ENCODE peak calls at places on chromosomes 7 and 10, in six cellular contexts. P, E, B, O, M and S are unnamed samples.

GRCh38 chr10:132078746-132079345 is 13.1 kb downstream of the JAKMIP3 start:
- DNase-seq in P (no peak), E (peak; percentile 48), B (no peak), O (no peak), M (no peak), S (no peak)

GRCh38 chr10:90887555-90887954 is 15.8 kb downstream of the RPP30 start:
- DNase-seq in P (peak; percentile 24), E (no peak), B (no peak), O (no peak), M (no peak), S (no peak)

GRCh38 chr7:94849636-94850208 is 57.7 kb upstream of the PPP1R9A start:
- DNase-seq in P (no peak), E (no peak), B (no peak), O (no peak), M (no peak), S (no peak)

GRCh38 chr7:112163021-112163310 is 43.2 kb downstream of the DOCK4 start:
- DNase-seq in P (no peak), E (no peak), B (no peak), O (no peak), M (no peak), S (no peak)

GRCh38 chr10:114877301-114877644 is 55.7 kb downstream of the FHIP2A start:
- DNase-seq in P (no peak), E (no peak), B (no peak), O (no peak), M (no peak), S (no peak)

GRCh38 chr10:77578583-77579227 is 58.9 kb downstream of the KCNMA1 start:
- DNase-seq in P (peak; percentile 81), E (no peak), B (no peak), O (no peak), M (peak; percentile 90), S (no peak)

GRCh38 chr10:30284860-30285594 is 64.1 kb downstream of the MTPAP start:
- DNase-seq in P (no peak), E (no peak), B (no peak), O (no peak), M (no peak), S (no peak)

GRCh38 chr10:131888186-131888604 is 12.6 kb upstream of the PPP2R2D start:
- DNase-seq in P (no peak), E (no peak), B (no peak), O (peak; percentile 48), M (no peak), S (no peak)

GRCh38 chr10:78860260-78860914 is 208.4 kb upstream of the ZMIZ1 start:
- DNase-seq in P (no peak), E (no peak), B (no peak), O (no peak), M (no peak), S (no peak)

GRCh38 chr7:117281562-117281961 is 41.3 kb downstream of the WNT2 start:
- DNase-seq in P (no peak), E (no peak), B (no peak), O (no peak), M (no peak), S (peak; percentile 5)

GRCh38 chr7:27130540-27131389 is at the start of gene HOXA4:
- DNase-seq in P (peak; percentile 84), E (peak; percentile 78), B (peak; percentile 64), O (no peak), M (peak; percentile 83), S (peak; percentile 60)

GRCh38 chr7:94394399-94395140 is at the start of gene COL1A2:
- DNase-seq in P (no peak), E (peak; percentile 87), B (peak; percentile 58), O (no peak), M (peak; percentile 99), S (peak; percentile 59)

GRCh38 chr10:12492016-12492415 is 142.7 kb downstream of the CAMK1D start:
- DNase-seq in P (no peak), E (no peak), B (no peak), O (no peak), M (no peak), S (no peak)

GRCh38 chr10:50421026-50421719 is 169.9 kb upstream of the ASAH2 start:
- DNase-seq in P (peak; percentile 58), E (peak; percentile 32), B (peak; percentile 51), O (no peak), M (peak; percentile 21), S (peak; percentile 48)

GRCh38 chr7:6531492-6532279 is 19.6 kb downstream of the GRID2IP start:
- DNase-seq in P (no peak), E (no peak), B (no peak), O (no peak), M (no peak), S (no peak)

GRCh38 chr7:12805957-12806356 is 118.5 kb downstream of the ARL4A start:
- DNase-seq in P (no peak), E (no peak), B (no peak), O (no peak), M (no peak), S (no peak)

GRCh38 chr10:91090761-91091529 is 129.5 kb upstream of the PCGF5 start:
- DNase-seq in P (peak; percentile 11), E (no peak), B (no peak), O (no peak), M (no peak), S (no peak)

GRCh38 chr7:139720705-139721231 is 57.0 kb downstream of the HIPK2 start:
- DNase-seq in P (no peak), E (no peak), B (peak; percentile 42), O (no peak), M (peak; percentile 52), S (no peak)

GRCh38 chr7:128904381-128905197 is 5.9 kb downstream of the KCP start:
- DNase-seq in P (peak; percentile 56), E (peak; percentile 14), B (peak; percentile 42), O (peak; percentile 52), M (peak; percentile 56), S (no peak)

GRCh38 chr10:96043157-96043894 is at the start of gene CCNJ:
- DNase-seq in P (peak; percentile 91), E (peak; percentile 89), B (peak; percentile 91), O (peak; percentile 77), M (peak; percentile 87), S (peak; percentile 89)

GRCh38 chr10:598415-599170 is 90.9 kb downstream of the DIP2C start:
- DNase-seq in P (no peak), E (no peak), B (no peak), O (no peak), M (peak; percentile 98), S (no peak)

GRCh38 chr7:104230606-104231005 is 22.8 kb upstream of the ORC5 start:
- DNase-seq in P (no peak), E (no peak), B (no peak), O (no peak), M (peak; percentile 59), S (no peak)

GRCh38 chr10:24894309-24894708 is 58.1 kb downstream of the PRTFDC1 start:
- DNase-seq in P (peak; percentile 23), E (peak; percentile 36), B (peak; percentile 10), O (no peak), M (peak; percentile 97), S (no peak)

GRCh38 chr10:35559416-35559815 is 45.7 kb upstream of the GJD4 start:
- DNase-seq in P (no peak), E (no peak), B (no peak), O (no peak), M (no peak), S (no peak)

GRCh38 chr10:21503580-21503979 is 21.9 kb downstream of the SKIDA1 start:
- DNase-seq in P (no peak), E (no peak), B (no peak), O (no peak), M (no peak), S (no peak)

GRCh38 chr7:155291045-155291530 is 6.6 kb upstream of the INSIG1 start:
- DNase-seq in P (peak; percentile 67), E (peak; percentile 49), B (peak; percentile 69), O (peak; percentile 80), M (peak; percentile 66), S (no peak)

GRCh38 chr7:102173669-102174068 is 113.0 kb upstream of the SH2B2 start:
- DNase-seq in P (no peak), E (no peak), B (no peak), O (no peak), M (no peak), S (peak; percentile 6)

GRCh38 chr10:94364480-94364879 is 1.7 kb upstream of the NOC3L start:
- DNase-seq in P (no peak), E (no peak), B (no peak), O (no peak), M (no peak), S (no peak)

GRCh38 chr10:94361161-94361794 is 1.5 kb downstream of the NOC3L start:
- DNase-seq in P (peak; percentile 21), E (no peak), B (peak; percentile 52), O (no peak), M (no peak), S (peak; percentile 77)

GRCh38 chr10:94363251-94363565 is 469 bp upstream of the NOC3L start:
- DNase-seq in P (no peak), E (no peak), B (no peak), O (no peak), M (no peak), S (no peak)

GRCh38 chr10:94366382-94366781 is 3.6 kb upstream of the NOC3L start:
- DNase-seq in P (no peak), E (no peak), B (no peak), O (no peak), M (no peak), S (no peak)

GRCh38 chr10:94362360-94363250 is at the start of gene NOC3L:
- DNase-seq in P (peak; percentile 96), E (peak; percentile 97), B (peak; percentile 95), O (peak; percentile 93), M (peak; percentile 96), S (peak; percentile 95)
- TF ChIP-seq POLR2A in P (peak; percentile 88), E (peak; percentile 34), B (peak; percentile 64), O (peak; percentile 86), M (peak; percentile 89), S (no peak)

DNA sequence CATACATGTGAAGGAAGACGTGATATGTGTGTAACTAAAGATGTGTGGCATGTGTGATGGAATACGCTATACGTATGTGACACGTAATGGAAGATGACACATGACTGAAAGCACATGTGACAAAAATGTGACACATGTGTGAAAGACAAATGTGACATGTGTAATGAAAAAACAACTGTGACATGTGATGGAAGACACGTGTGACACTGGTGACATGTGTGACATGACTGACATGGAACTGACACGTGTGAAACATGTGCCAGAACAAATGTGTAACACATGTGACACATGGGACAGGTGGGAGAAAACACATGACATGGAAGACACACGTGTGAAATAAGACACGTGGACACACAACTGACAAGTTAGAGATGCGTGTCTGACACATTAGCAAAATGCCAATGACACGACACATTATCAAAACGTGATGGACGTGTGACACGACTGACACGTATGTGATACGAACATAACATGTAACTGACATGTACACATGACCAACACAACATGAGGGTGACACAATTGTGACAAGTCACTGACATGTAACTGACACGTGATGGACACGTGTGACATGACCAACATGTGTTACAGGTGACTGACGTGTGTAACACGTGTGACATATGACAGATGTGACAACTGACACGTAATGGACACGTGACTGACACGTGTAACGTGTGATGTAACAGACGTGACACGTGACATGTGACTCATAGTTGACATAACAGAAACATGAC is 24.4 kb downstream of the CRPPA start:
- DNase-seq in P (no peak), E (no peak), B (no peak), O (no peak), M (peak; percentile 2), S (no peak)
- H3K9me3 ChIP-seq in P (peaks cover 47% of the 10 kb centered on the region), E (no peaks in the 10 kb centered on the region), B (no peaks in the 10 kb centered on the region), O (no peaks in the 10 kb centered on the region), M (peaks cover 22% of the 10 kb centered on the region), S (no peaks in the 10 kb centered on the region)

GRCh38 chr10:98466916-98467505 is 20.3 kb upstream of the HPS1 start:
- DNase-seq in P (no peak), E (no peak), B (no peak), O (no peak), M (no peak), S (no peak)
- TF ChIP-seq POLR2A in P (no peak), E (no peak), B (no peak), O (no peak), M (no peak), S (no peak)

GRCh38 chr10:51630618-51631005 is 68.8 kb downstream of the CSTF2T start:
- DNase-seq in P (no peak), E (no peak), B (no peak), O (no peak), M (no peak), S (no peak)
- H3K9me3 ChIP-seq in P (no peaks in the 10 kb centered on the region), E (no peaks in the 10 kb centered on the region), B (no peaks in the 10 kb centered on the region), O (no peaks in the 10 kb centered on the region), M (no peaks in the 10 kb centered on the region), S (no peaks in the 10 kb centered on the region)